ENCODE peak calls at places on chromosome X, in four cellular contexts. N is tibial artery, F is neural crest cell, H is cardiac muscle cell. J is an unnamed sample.

GRCh38 chrX:149470960-149471359 is 34.1 kb downstream of the IDS start:
- DNase-seq in F (peak), H (peak), N (peak), J (peak)

GRCh38 chrX:52425710-52426245 is 57.0 kb downstream of the XAGE2 start:
- DNase-seq in N (no peak), F (no peak), H (no peak), J (no peak)

GRCh38 chrX:48083212-48083611 is 11.8 kb upstream of the ZNF630 start:
- DNase-seq in F (peak), H (peak), N (peak), J (peak)

GRCh38 chrX:49919617-49920016 is 2.8 kb upstream of the CLCN5 start:
- DNase-seq in F (peak), H (peak), N (peak), J (peak)

GRCh38 chrX:139194571-139195280 is 335.8 kb upstream of the F9 start:
- DNase-seq in N (no peak), F (no peak), H (peak), J (peak)

GRCh38 chrX:19593684-19594083 is 78.4 kb upstream of the MAP3K15 start:
- DNase-seq in N (no peak), F (no peak), H (peak), J (no peak)

GRCh38 chrX:115147220-115147619 is 42.0 kb upstream of the RBMXL3 start:
- DNase-seq in N (no peak), F (no peak), H (no peak), J (no peak)

GRCh38 chrX:20362268-20363002 is 95.7 kb upstream of the RPS6KA3 start:
- DNase-seq in N (no peak), F (no peak), H (no peak), J (no peak)

GRCh38 chrX:3195845-3196244 is 150.6 kb downstream of the MXRA5 start:
- DNase-seq in N (no peak), F (no peak), H (no peak), J (no peak)

GRCh38 chrX:11531226-11531625 is 134.5 kb downstream of the ARHGAP6 start:
- DNase-seq in N (no peak), F (no peak), H (no peak), J (no peak)

GRCh38 chrX:137565921-137566745 is at the start of gene ZIC3:
- DNase-seq in H (peak), N (peak), F (peak), J (peak)

GRCh38 chrX:123675154-123675553 is 57.7 kb downstream of the THOC2 start:
- DNase-seq in N (no peak), F (no peak), H (no peak), J (no peak)

GRCh38 chrX:16826207-16826606 is 39.9 kb downstream of the TXLNG start:
- DNase-seq in N (no peak), H (peak), F (no peak), J (no peak)

GRCh38 chrX:45063319-45064095 is 137.2 kb downstream of the DIPK2B start:
- DNase-seq in N (no peak), F (no peak), H (no peak), J (no peak)

GRCh38 chrX:151488677-151489076 is 74.8 kb upstream of the PASD1 start:
- DNase-seq in H (peak), N (no peak), F (no peak), J (no peak)

GRCh38 chrX:17743913-17744312 is 6.6 kb downstream of the SCML1 start:
- DNase-seq in F (no peak), N (no peak), H (no peak), J (no peak)

GRCh38 chrX:71911731-71912050 is 1.0 kb downstream of the NHSL2 start:
- DNase-seq in F (no peak), N (no peak), H (peak), J (peak)

GRCh38 chrX:123570011-123570590 is 162.8 kb downstream of the THOC2 start:
- DNase-seq in N (no peak), F (no peak), H (no peak), J (no peak)

GRCh38 chrX:9948406-9948805 is 18.8 kb upstream of the CLDN34 start:
- DNase-seq in N (no peak), H (no peak), F (no peak), J (no peak)

GRCh38 chrX:18877472-18877871 is 106.4 kb downstream of the PHKA2 start:
- DNase-seq in F (no peak), N (no peak), H (no peak), J (no peak)

GRCh38 chrX:45322382-45322781 is 121.7 kb upstream of the DIPK2B start:
- DNase-seq in F (no peak), N (peak), H (peak), J (peak)

GRCh38 chrX:102345916-102346315 is 93.9 kb downstream of the NXF2B start:
- DNase-seq in H (peak), F (peak), N (peak), J (peak)

GRCh38 chrX:63394872-63395271 is 43.7 kb upstream of the SPIN4 start:
- DNase-seq in N (no peak), F (no peak), H (no peak), J (no peak)

GRCh38 chrX:49185062-49185394 is 1.1 kb downstream of the PRICKLE3 start:
- DNase-seq in F (no peak), H (no peak), N (no peak), J (no peak)

GRCh38 chrX:135087867-135088266 is 32.5 kb downstream of the ETDB start:
- DNase-seq in F (no peak), H (no peak), N (no peak), J (no peak)

GRCh38 chrX:39935414-39936064 is 162.2 kb downstream of the BCOR start:
- DNase-seq in H (no peak), N (no peak), F (no peak), J (no peak)
- TF ChIP-seq CTCF in H (no peak), N (no peak), F (no peak), J (no peak)

GRCh38 chrX:110852180-110852579 is 56.6 kb upstream of the CHRDL1 start:
- DNase-seq in F (peak), H (peak), N (no peak), J (peak)
- TF ChIP-seq CTCF in F (peak), H (peak), N (no peak), J (peak)

GRCh38 chrX:82218361-82218760 is 1016.5 kb downstream of the SH3BGRL start:
- DNase-seq in F (no peak), N (no peak), H (peak), J (no peak)
- TF ChIP-seq CTCF in F (peak), N (peak), H (no peak), J (peak)

GRCh38 chrX:154710309-154710708 is 40.6 kb downstream of the GAB3 start:
- DNase-seq in N (no peak), H (no peak), F (no peak), J (no peak)
- TF ChIP-seq CTCF in N (no peak), H (no peak), F (no peak), J (no peak)